ENCODE peak calls at places on chromosomes 1 and 21, in seven cellular contexts. W is IMR-90, D is H9, K is trophoblast cell, E is neuronal stem cell, T is mesenchymal stem cell, A is H1. C is an unnamed sample.

GRCh38 chr1:230157409-230158390 is 90.7 kb downstream of the GALNT2 start:
- DNase-seq in W (no peak), D (peak; percentile 24), K (no peak), E (no peak), T (no peak), A (no peak), C (no peak)

GRCh38 chr1:79353224-79353623 is 346.7 kb upstream of the ADGRL4 start:
- DNase-seq in W (peak; percentile 74), D (no peak), K (peak; percentile 37), E (no peak), T (peak; percentile 47), A (no peak), C (peak; percentile 17)

GRCh38 chr1:58768971-58769808 is 14.7 kb downstream of the JUN start:
- DNase-seq in W (peak; percentile 63), D (peak; percentile 74), K (peak; percentile 38), E (peak; percentile 72), T (peak; percentile 66), A (no peak), C (peak; percentile 78)

GRCh38 chr1:235503333-235504121 is 725 bp downstream of the B3GALNT2 start:
- DNase-seq in W (peak; percentile 41), D (peak; percentile 62), K (peak; percentile 70), E (no peak), T (peak; percentile 72), A (no peak), C (peak; percentile 63)

GRCh38 chr1:146007048-146007784 is 10.8 kb upstream of the TXNIP start:
- DNase-seq in W (peak; percentile 78), D (no peak), K (peak; percentile 59), E (peak; percentile 69), T (peak; percentile 82), A (no peak), C (peak; percentile 69)

GRCh38 chr1:83954301-83954823 is 44.6 kb downstream of the TTLL7 start:
- DNase-seq in W (no peak), D (no peak), K (no peak), E (no peak), T (no peak), A (no peak), C (no peak)

GRCh38 chr1:47409311-47410085 is 6.6 kb upstream of the FOXE3 start:
- DNase-seq in W (peak; percentile 84), D (no peak), K (peak; percentile 99), E (no peak), T (no peak), A (no peak), C (peak; percentile 58)

GRCh38 chr1:41517039-41517438 is 32.6 kb upstream of the EDN2 start:
- DNase-seq in W (no peak), D (no peak), K (no peak), E (no peak), T (no peak), A (no peak), C (no peak)

GRCh38 chr1:174204697-174205308 is 45.5 kb downstream of the RABGAP1L start:
- DNase-seq in W (no peak), D (no peak), K (no peak), E (no peak), T (peak; percentile 28), A (no peak), C (no peak)

GRCh38 chr1:92511541-92511940 is 24.8 kb upstream of the GFI1 start:
- DNase-seq in W (no peak), D (no peak), K (no peak), E (no peak), T (no peak), A (no peak), C (no peak)

GRCh38 chr1:46587072-46587471 is 17.0 kb downstream of the MKNK1 start:
- DNase-seq in W (no peak), D (no peak), K (no peak), E (no peak), T (no peak), A (no peak), C (no peak)

GRCh38 chr1:52444465-52444864 is 40.1 kb downstream of the PRPF38A start:
- DNase-seq in W (no peak), D (no peak), K (no peak), E (no peak), T (no peak), A (no peak), C (no peak)

GRCh38 chr1:54934869-54935268 is 45.6 kb upstream of the TMEM61 start:
- DNase-seq in W (peak; percentile 96), D (no peak), K (no peak), E (no peak), T (peak; percentile 76), A (no peak), C (no peak)

GRCh38 chr1:207965602-207966387 is 54.9 kb upstream of the CD34 start:
- DNase-seq in W (no peak), D (no peak), K (no peak), E (no peak), T (no peak), A (no peak), C (no peak)

GRCh38 chr1:186235696-186236095 is 139.4 kb downstream of the TPR start:
- DNase-seq in W (no peak), D (no peak), K (peak; percentile 57), E (no peak), T (no peak), A (no peak), C (no peak)

GRCh38 chr1:94808682-94809081 is 11.5 kb upstream of the SLC44A3 start:
- DNase-seq in W (no peak), D (no peak), K (no peak), E (no peak), T (no peak), A (no peak), C (no peak)

GRCh38 chr1:101240041-101240430 is 3.2 kb downstream of the S1PR1 start:
- DNase-seq in W (no peak), D (no peak), K (no peak), E (no peak), T (no peak), A (no peak), C (no peak)

GRCh38 chr1:197441990-197442389 is 173.9 kb downstream of the CRB1 start:
- DNase-seq in W (peak; percentile 74), D (no peak), K (no peak), E (no peak), T (peak; percentile 31), A (peak; percentile 19), C (peak; percentile 37)

GRCh38 chr1:167447521-167448136 is 70.7 kb downstream of the CD247 start:
- DNase-seq in W (no peak), D (no peak), K (no peak), E (no peak), T (no peak), A (no peak), C (peak; percentile 69)

GRCh38 chr1:11770011-11770410 is 8.0 kb downstream of the C1orf167 start:
- DNase-seq in W (no peak), D (no peak), K (no peak), E (no peak), T (no peak), A (no peak), C (no peak)

GRCh38 chr1:92495392-92496066 is 8.8 kb upstream of the GFI1 start:
- DNase-seq in W (no peak), D (no peak), K (no peak), E (no peak), T (no peak), A (no peak), C (no peak)

GRCh38 chr1:236144446-236145150 is 2.3 kb downstream of the GPR137B start:
- DNase-seq in W (peak; percentile 4), D (no peak), K (peak; percentile 38), E (no peak), T (peak; percentile 11), A (no peak), C (no peak)

GRCh38 chr1:65372557-65372956 is 47.9 kb upstream of the LEPR start:
- DNase-seq in W (no peak), D (no peak), K (no peak), E (no peak), T (peak; percentile 20), A (no peak), C (no peak)

GRCh38 chr1:67685067-67685557 is at the start of gene GADD45A:
- DNase-seq in W (peak; percentile 100), D (peak; percentile 99), K (peak; percentile 99), E (peak; percentile 99), T (peak; percentile 100), A (peak; percentile 97), C (peak; percentile 100)

GRCh38 chr1:67685558-67686271 is 714 bp downstream of the GADD45A start:
- DNase-seq in W (no peak), D (peak; percentile 58), K (no peak), E (no peak), T (peak; percentile 44), A (no peak), C (no peak)

GRCh38 chr1:67687649-67688048 is 2.6 kb downstream of the GADD45A start:
- DNase-seq in W (peak; percentile 83), D (no peak), K (no peak), E (no peak), T (peak; percentile 57), A (no peak), C (peak; percentile 83)

GRCh38 chr1:67687198-67687545 is 2.2 kb downstream of the GADD45A start:
- DNase-seq in W (no peak), D (no peak), K (no peak), E (no peak), T (no peak), A (no peak), C (no peak)

GRCh38 chr1:67686272-67687197 is 1.5 kb downstream of the GADD45A start:
- DNase-seq in W (peak; percentile 99), D (peak; percentile 58), K (peak; percentile 96), E (peak; percentile 72), T (peak; percentile 98), A (no peak), C (peak; percentile 97)
- H3K4me1 ChIP-seq in W (peaks cover 12% of the 10 kb centered on the region), D (peaks cover 6% of the 10 kb centered on the region), K (peaks cover 7% of the 10 kb centered on the region), E (peaks cover 11% of the 10 kb centered on the region), T (peaks cover 5% of the 10 kb centered on the region), A (peaks cover 9% of the 10 kb centered on the region), C (peaks cover 9% of the 10 kb centered on the region)

GRCh38 chr21:33897739-33898138 is 17.9 kb downstream of the ATP5PO start:
- DNase-seq in W (peak; percentile 5), D (no peak), K (no peak), E (no peak), T (no peak), A (no peak), C (no peak)
- H3K4ac ChIP-seq in W (peak overlapping the region; percentile 51), D (no peak overlapping the region), K (no peak overlapping the region), E (no peak overlapping the region), T (no peak overlapping the region), A (no peak overlapping the region), C (no peak overlapping the region)

GRCh38 chr1:81729239-81729638 is 71.5 kb upstream of the ADGRL2 start:
- DNase-seq in W (no peak), D (no peak), K (no peak), E (no peak), T (no peak), A (no peak), C (no peak)
- H3K79me1 ChIP-seq in W (no peaks in the 10 kb centered on the region), D (no peaks in the 10 kb centered on the region), K (no peaks in the 10 kb centered on the region), E (no peaks in the 10 kb centered on the region), T (no peaks in the 10 kb centered on the region), A (no peaks in the 10 kb centered on the region), C (no peaks in the 10 kb centered on the region)

DNA sequence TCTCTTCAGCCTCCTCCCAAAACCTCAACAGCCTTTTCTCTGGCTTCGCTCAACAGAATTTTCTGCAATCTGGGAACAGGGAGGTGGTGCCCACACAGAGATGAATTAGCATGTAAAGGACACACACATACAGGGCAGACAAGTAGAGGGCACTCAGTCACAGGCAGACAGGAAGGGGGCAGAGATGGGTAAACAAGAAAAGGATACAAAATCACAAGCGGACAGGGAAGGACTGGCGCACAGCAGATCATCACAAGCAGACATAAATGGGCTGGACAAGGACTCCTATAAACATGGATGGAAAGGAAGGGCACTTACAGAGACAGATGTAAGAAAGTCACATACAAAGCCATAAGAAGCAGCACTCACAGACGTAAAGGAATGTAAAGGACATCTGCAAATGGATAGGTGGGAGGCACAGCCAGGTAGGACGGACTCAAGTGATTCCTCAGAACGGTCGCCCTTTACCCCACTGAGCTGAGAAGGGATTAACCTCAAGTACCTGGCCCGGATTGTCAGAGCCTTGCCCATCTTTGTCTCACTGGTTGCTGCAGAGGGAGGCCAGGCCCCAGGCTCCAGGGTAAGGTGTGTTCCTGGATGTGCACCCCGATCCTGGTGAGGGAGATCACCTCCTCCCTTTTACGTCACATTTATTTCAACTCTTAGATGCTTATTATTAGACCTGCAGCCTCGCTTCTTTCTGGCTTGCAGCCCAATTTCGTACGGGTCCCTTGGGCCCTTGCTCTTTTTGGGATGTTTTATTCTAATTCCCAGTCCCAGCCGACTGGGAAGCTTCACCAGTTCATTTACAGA is 841 bp upstream of the PRCC start:
- DNase-seq in W (no peak), D (no peak), K (peak; percentile 7), E (no peak), T (peak; percentile 18), A (no peak), C (peak; percentile 40)
- H3K4me1 ChIP-seq in W (peaks cover 5% of the 10 kb centered on the region), D (no peaks in the 10 kb centered on the region), K (peaks cover 5% of the 10 kb centered on the region), E (peaks cover 14% of the 10 kb centered on the region), T (peaks cover 7% of the 10 kb centered on the region), A (peaks cover 16% of the 10 kb centered on the region), C (peaks cover 13% of the 10 kb centered on the region)

C was measured in mesendoderm.